ENCODE peak calls at places on chromosomes 2 and 18, in eight cellular contexts. C is fibroblast of lung, J is sigmoid colon, Q is astrocyte, Y is pancreas, A is psoas muscle, W is PC-3, O is MM.1S. F is an unnamed sample.

GRCh38 chr2:236211281-236211680 is 43.1 kb upstream of the GBX2 start:
- DNase-seq in C (no peak), J (no peak), Q (no peak), Y (no peak), A (no peak), W (no peak), O (no peak), F (no peak)

GRCh38 chr2:197137234-197137633 is 173.3 kb downstream of the ANKRD44 start:
- DNase-seq in C (peak), J (no peak), Q (peak), Y (no peak), A (no peak), W (peak), O (no peak), F (no peak)

GRCh38 chr18:3027301-3027700 is 14.4 kb upstream of the LPIN2 start:
- DNase-seq in C (no peak), J (no peak), Q (no peak), Y (no peak), A (no peak), W (no peak), O (no peak), F (no peak)

GRCh38 chr2:219010162-219010756 is 17.0 kb upstream of the CRYBA2 start:
- DNase-seq in C (no peak), J (no peak), Q (no peak), Y (no peak), A (no peak), W (peak), O (peak), F (no peak)

GRCh38 chr2:217382794-217383193 is 522.9 kb upstream of the TNP1 start:
- DNase-seq in C (no peak), J (no peak), Q (no peak), Y (no peak), A (no peak), W (no peak), O (no peak), F (no peak)

GRCh38 chr2:106841886-106842645 is 43.9 kb downstream of the ST6GAL2 start:
- DNase-seq in C (no peak), J (no peak), Q (no peak), Y (peak), A (no peak), W (no peak), O (peak), F (no peak)

GRCh38 chr2:197079414-197079813 is 152.9 kb upstream of the PGAP1 start:
- DNase-seq in C (peak), J (no peak), Q (peak), Y (no peak), A (no peak), W (peak), O (no peak), F (no peak)

GRCh38 chr18:46680784-46681695 is 24.0 kb upstream of the LOXHD1 start:
- DNase-seq in C (no peak), J (no peak), Q (no peak), Y (no peak), A (no peak), W (no peak), O (no peak), F (no peak)

GRCh38 chr2:62084823-62085222 is 111.1 kb upstream of the B3GNT2 start:
- DNase-seq in C (no peak), J (no peak), Q (no peak), Y (no peak), A (no peak), W (no peak), O (no peak), F (no peak)

GRCh38 chr2:213199871-213200270 is 48.5 kb upstream of the IKZF2 start:
- DNase-seq in C (peak), J (no peak), Q (no peak), Y (no peak), A (no peak), W (no peak), O (no peak), F (no peak)

GRCh38 chr2:29123584-29124349 is 8.6 kb downstream of the CLIP4 start:
- DNase-seq in C (peak), J (no peak), Q (peak), Y (no peak), A (no peak), W (peak), O (no peak), F (no peak)

GRCh38 chr2:45935791-45936622 is 284.5 kb downstream of the PRKCE start:
- DNase-seq in C (peak), J (peak), Q (peak), Y (peak), A (peak), W (peak), O (peak), F (peak)

GRCh38 chr2:235690082-235690808 is 196.4 kb downstream of the AGAP1 start:
- DNase-seq in C (no peak), J (peak), Q (no peak), Y (no peak), A (no peak), W (no peak), O (no peak), F (no peak)

GRCh38 chr2:240879105-240879504 is 10.5 kb downstream of the AGXT start:
- DNase-seq in C (no peak), J (no peak), Q (no peak), Y (no peak), A (no peak), W (no peak), O (no peak), F (no peak)

GRCh38 chr2:42053791-42054656 is 6.2 kb downstream of the PKDCC start:
- DNase-seq in C (no peak), J (peak), Q (no peak), Y (no peak), A (peak), W (no peak), O (no peak), F (peak)

GRCh38 chr2:16943279-16943958 is 277.8 kb upstream of the CYRIA start:
- DNase-seq in C (no peak), J (no peak), Q (no peak), Y (peak), A (no peak), W (no peak), O (peak), F (no peak)

GRCh38 chr18:75879196-75879595 is 451.7 kb upstream of the SMIM21 start:
- DNase-seq in C (no peak), J (no peak), Q (peak), Y (no peak), A (no peak), W (no peak), O (no peak), F (no peak)

GRCh38 chr2:222693837-222694236 is 22.4 kb downstream of the MOGAT1 start:
- DNase-seq in C (peak), J (no peak), Q (no peak), Y (no peak), A (no peak), W (peak), O (peak), F (no peak)

GRCh38 chr2:45736757-45737704 is 85.6 kb downstream of the PRKCE start:
- DNase-seq in C (no peak), J (no peak), Q (peak), Y (no peak), A (no peak), W (no peak), O (no peak), F (peak)

GRCh38 chr2:36361396-36361795 is 5.8 kb downstream of the CRIM1 start:
- DNase-seq in C (no peak), J (no peak), Q (peak), Y (no peak), A (no peak), W (no peak), O (no peak), F (no peak)

GRCh38 chr2:134375935-134376334 is 122.1 kb downstream of the MGAT5 start:
- DNase-seq in C (peak), J (peak), Q (peak), Y (peak), A (no peak), W (peak), O (no peak), F (peak)

GRCh38 chr2:197042613-197043248 is 116.2 kb upstream of the PGAP1 start:
- DNase-seq in C (no peak), J (no peak), Q (no peak), Y (no peak), A (no peak), W (peak), O (no peak), F (no peak)

GRCh38 chr2:163157411-163157810 is 318.8 kb upstream of the KCNH7 start:
- DNase-seq in C (no peak), J (no peak), Q (peak), Y (no peak), A (no peak), W (no peak), O (no peak), F (no peak)

DNA sequence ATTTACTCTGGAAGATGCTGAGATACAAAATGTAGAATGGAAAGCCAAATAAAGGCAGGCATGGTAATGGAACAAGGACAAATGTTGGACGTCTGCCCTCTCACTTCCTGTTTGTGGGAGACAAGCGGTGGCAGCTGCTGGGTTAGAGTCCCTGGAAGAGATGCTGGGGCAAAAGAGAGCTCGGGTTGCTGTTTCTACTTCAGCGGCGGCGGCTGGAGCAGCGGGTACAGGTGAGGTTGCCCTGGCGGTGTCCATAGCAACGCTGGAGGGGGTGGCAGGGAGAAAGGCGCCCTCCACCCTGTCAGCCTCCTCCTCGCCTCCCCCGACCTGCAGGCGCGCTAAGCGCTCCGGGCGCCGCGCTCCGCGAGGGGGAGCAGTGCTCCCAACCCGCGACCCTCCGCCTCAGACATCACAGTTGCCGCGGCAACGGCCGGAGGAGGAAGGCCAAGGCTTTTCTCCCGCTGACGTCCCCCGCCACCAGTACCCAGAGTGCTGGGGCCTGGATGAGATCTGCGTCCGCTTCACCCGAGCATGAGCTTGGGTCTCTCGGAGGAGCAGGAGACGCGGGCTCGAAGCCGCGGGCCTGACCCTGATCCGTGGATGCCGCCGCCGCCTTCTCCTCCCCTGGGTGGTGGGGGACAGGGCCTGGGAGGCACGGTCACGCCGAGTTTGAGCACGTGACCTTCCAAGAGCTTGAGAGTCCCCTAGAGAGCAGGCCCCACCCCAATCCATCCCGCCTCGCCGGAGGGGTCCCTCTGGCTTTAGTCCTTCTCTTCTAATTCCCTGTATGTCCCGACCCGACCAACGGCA is 65.6 kb downstream of the NOL4 start:
- DNase-seq in C (peak), J (peak), Q (peak), Y (peak), A (peak), W (no peak), O (no peak), F (peak)
- H3K4me3 ChIP-seq in C (peak), J (peak), Q (peak), Y (no peak), A (peak), W (no peak), O (no peak), F (peak)

GRCh38 chr2:238524584-238524983 is 97.9 kb downstream of the ASB1 start:
- DNase-seq in C (no peak), J (no peak), Q (no peak), Y (no peak), A (no peak), W (no peak), O (no peak), F (no peak)

GRCh38 chr2:238525990-238526389 is 99.3 kb downstream of the ASB1 start:
- DNase-seq in C (no peak), J (no peak), Q (no peak), Y (no peak), A (no peak), W (no peak), O (no peak), F (no peak)

GRCh38 chr2:238523158-238524110 is 96.7 kb downstream of the ASB1 start:
- DNase-seq in C (peak), J (peak), Q (peak), Y (no peak), A (peak), W (no peak), O (no peak), F (no peak)

GRCh38 chr2:238527565-238527964 is 100.8 kb downstream of the ASB1 start:
- DNase-seq in C (peak), J (no peak), Q (peak), Y (no peak), A (no peak), W (no peak), O (no peak), F (no peak)

DNA sequence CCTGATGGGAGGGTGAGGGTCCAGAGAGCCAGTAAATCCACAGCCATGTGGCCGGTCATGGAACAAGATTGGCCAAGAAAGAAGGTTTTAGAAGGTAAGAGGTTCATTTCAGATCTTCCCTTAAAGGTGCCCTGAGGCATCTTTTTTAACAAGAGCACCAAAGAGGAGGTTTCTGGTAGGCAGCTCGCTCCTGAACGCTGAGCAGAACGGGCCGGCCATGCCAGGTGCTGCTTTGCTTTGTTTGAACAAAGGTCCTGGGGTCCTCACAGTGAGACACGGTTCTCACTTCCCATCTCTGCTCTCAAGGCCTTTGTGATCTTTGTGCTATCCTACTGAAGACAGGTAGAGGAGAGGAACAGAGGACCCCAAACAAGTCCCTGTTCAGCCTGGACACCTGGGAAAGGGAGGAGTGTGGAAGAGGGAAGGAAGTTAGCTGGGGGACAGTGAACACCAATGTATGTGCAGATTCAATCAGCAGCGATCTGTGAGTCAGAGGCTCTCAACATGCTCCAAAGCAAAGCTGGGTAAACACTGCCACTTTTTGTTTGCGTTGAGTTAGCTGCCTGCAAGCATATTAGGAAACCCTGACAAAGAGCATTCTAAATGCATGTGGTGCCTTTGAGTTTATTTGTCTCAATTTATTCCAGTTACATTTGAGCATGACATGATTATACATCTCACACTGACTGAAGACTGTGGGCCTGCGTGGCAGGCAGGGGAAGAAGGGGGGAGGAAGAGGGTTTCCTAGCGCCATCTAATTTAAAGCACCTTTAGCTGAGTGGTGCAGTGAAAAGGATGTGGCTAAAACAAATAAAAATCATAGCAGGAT is 102.4 kb downstream of the ASB1 start:
- DNase-seq in C (peak), J (no peak), Q (peak), Y (no peak), A (no peak), W (peak), O (no peak), F (no peak)
- H3K27ac ChIP-seq in C (no peak), J (no peak), Q (no peak), Y (no peak), A (no peak), W (peak), O (no peak), F (no peak)

DNA sequence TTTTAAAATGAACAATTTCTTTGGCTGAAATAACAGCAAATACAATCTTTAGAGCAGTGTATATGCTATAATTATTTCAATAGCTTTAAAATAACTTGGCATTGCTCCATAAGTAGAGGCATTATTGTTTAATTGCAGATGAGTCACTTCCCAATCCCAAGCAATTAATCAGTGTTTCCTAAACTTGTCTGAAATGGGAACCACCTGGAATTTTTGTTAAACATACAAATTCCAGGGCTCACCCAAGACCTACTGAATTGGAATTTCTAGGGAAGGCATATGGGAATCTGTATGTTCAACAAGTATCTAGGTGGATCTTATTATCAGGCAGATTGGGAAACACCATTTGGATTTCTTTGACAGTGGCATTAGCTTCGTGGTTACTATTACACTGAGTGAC is 27.1 kb upstream of the FMNL2 start:
- DNase-seq in C (peak), J (no peak), Q (no peak), Y (no peak), A (no peak), W (peak), O (no peak), F (no peak)
- TF ChIP-seq CTCF in C (no peak), J (no peak), Q (no peak), Y (no peak), A (no peak), W (no peak), O (no peak), F (no peak)

GRCh38 chr2:76572981-76573380 is 862.3 kb upstream of the GCFC2 start:
- DNase-seq in C (no peak), J (no peak), Q (no peak), Y (no peak), A (no peak), W (no peak), O (no peak), F (no peak)

GRCh38 chr2:76563730-76564129 is 853.0 kb upstream of the GCFC2 start:
- DNase-seq in C (no peak), J (no peak), Q (no peak), Y (no peak), A (no peak), W (no peak), O (no peak), F (no peak)

GRCh38 chr2:76564734-76565133 is 854.0 kb upstream of the GCFC2 start:
- DNase-seq in C (no peak), J (no peak), Q (no peak), Y (no peak), A (no peak), W (no peak), O (no peak), F (no peak)

GRCh38 chr2:76569819-76570218 is 859.1 kb upstream of the GCFC2 start:
- DNase-seq in C (no peak), J (no peak), Q (no peak), Y (no peak), A (no peak), W (no peak), O (no peak), F (no peak)

DNA sequence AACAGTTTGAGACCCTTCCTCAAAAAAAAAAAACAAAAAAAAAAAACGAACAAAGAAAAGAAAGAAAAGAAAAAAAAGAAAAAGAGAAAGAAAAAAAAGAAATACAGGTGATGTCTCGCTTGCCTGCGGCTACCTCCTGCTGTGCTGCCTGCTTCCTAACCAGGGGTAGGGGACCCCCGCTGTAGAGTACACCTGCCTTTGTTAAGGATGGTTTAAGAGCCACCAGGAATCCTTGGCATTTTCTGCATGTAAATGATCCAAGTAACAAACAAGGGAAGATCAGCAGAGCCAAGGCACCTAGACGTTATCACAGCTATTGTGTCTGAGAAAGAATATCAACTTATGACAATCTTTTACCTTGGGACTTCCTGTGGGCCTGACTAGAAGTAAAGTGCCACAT is 856.8 kb upstream of the GCFC2 start:
- DNase-seq in C (no peak), J (no peak), Q (no peak), Y (no peak), A (no peak), W (no peak), O (no peak), F (no peak)
- H3K4me3 ChIP-seq in C (no peak), J (no peak), Q (no peak), Y (no peak), A (no peak), W (no peak), O (no peak), F (no peak)

GRCh38 chr2:127508621-127509034 is 17.7 kb downstream of the IWS1 start:
- DNase-seq in C (peak), J (peak), Q (peak), Y (peak), A (peak), W (peak), O (no peak), F (no peak)

GRCh38 chr2:127510073-127510472 is 16.2 kb downstream of the IWS1 start:
- DNase-seq in C (peak), J (no peak), Q (no peak), Y (no peak), A (no peak), W (peak), O (no peak), F (no peak)

GRCh38 chr2:127511090-127511489 is 15.2 kb downstream of the IWS1 start:
- DNase-seq in C (no peak), J (no peak), Q (no peak), Y (no peak), A (no peak), W (no peak), O (no peak), F (no peak)

GRCh38 chr2:127506502-127506901 is 19.8 kb downstream of the IWS1 start:
- DNase-seq in C (no peak), J (no peak), Q (no peak), Y (no peak), A (no peak), W (no peak), O (no peak), F (no peak)

DNA sequence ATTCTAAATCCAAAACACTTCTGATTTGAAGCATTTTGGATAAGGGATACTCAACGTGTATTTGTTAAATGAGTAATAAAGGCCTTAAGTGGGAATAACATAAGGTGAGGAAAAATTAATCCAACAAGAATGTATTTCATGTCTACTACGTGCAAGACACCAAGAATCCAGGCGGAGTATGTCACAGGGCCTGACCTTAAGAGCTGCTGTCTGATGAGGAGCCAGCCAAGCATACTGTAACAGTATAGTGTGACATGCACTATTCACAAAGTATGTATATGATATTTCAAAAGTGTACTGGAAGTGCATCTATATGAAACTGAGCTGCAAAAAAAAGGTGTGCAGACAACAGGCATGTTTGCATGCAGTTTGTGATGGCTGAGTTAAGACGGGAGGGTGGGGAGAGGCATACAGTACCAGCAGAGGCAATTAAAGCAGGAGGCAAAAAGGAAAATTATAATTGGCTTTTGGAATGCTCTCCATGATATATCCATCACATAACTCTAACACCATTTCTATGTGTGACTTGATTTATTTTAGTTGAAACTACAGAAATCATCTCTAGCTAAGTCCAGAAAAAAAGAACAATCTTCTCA is 18.2 kb downstream of the IWS1 start:
- DNase-seq in C (peak), J (no peak), Q (no peak), Y (no peak), A (no peak), W (no peak), O (no peak), F (no peak)
- H3K27ac ChIP-seq in C (peak), J (peak), Q (peak), Y (no peak), A (peak), W (peak), O (no peak), F (peak)

F was measured in dorsolateral prefrontal cortex.